ENCODE peak calls at places on chromosome 17, in five cellular contexts. H, K, I, B and C are unnamed samples.

GRCh38 chr17:47720754-47721533 is 12.1 kb upstream of the TBX21 start:
- DNase-seq in H (no peak), K (no peak), I (peak), B (no peak), C (no peak)

GRCh38 chr17:8799851-8800212 is 667 bp upstream of the MFSD6L start:
- DNase-seq in H (no peak), K (no peak), I (no peak), B (no peak), C (no peak)

GRCh38 chr17:41098476-41098875 is 534 bp upstream of the KRTAP4-8 start:
- DNase-seq in H (no peak), K (no peak), I (no peak), B (peak), C (no peak)

GRCh38 chr17:20063665-20064648 is 54.8 kb downstream of the SPECC1 start:
- DNase-seq in H (peak), K (peak), I (no peak), B (no peak), C (peak)

GRCh38 chr17:5011928-5012327 is 14.2 kb downstream of the KIF1C start:
- DNase-seq in H (no peak), K (no peak), I (no peak), B (peak), C (no peak)

GRCh38 chr17:81967533-81968395 is 6.8 kb upstream of the NOTUM start:
- DNase-seq in H (peak), K (peak), I (peak), B (peak), C (no peak)

GRCh38 chr17:1179112-1179634 is 608 bp downstream of the ABR start:
- DNase-seq in H (no peak), K (no peak), I (peak), B (no peak), C (no peak)

GRCh38 chr17:60606036-60606435 is 6.0 kb downstream of the PPM1D start:
- DNase-seq in H (no peak), K (no peak), I (no peak), B (no peak), C (no peak)

GRCh38 chr17:45435481-45435880 is 2.8 kb upstream of the ARHGAP27 start:
- DNase-seq in H (no peak), K (no peak), I (no peak), B (no peak), C (no peak)

GRCh38 chr17:78142113-78142861 is 3.9 kb upstream of the C17orf99 start:
- DNase-seq in H (no peak), K (no peak), I (no peak), B (no peak), C (no peak)

GRCh38 chr17:50265690-50266306 is 8.5 kb upstream of the TMEM92 start:
- DNase-seq in H (no peak), K (no peak), I (no peak), B (no peak), C (no peak)

GRCh38 chr17:4304417-4305027 is 40.7 kb upstream of the ANKFY1 start:
- DNase-seq in H (no peak), K (peak), I (peak), B (no peak), C (peak)

GRCh38 chr17:37239690-37240344 is 136.0 kb upstream of the C17orf78 start:
- DNase-seq in H (no peak), K (peak), I (no peak), B (no peak), C (no peak)

GRCh38 chr17:44842748-44843147 is 4.9 kb upstream of the HIGD1B start:
- DNase-seq in H (no peak), K (peak), I (no peak), B (no peak), C (no peak)

GRCh38 chr17:5825717-5826330 is 241.5 kb upstream of the NLRP1 start:
- DNase-seq in H (no peak), K (peak), I (no peak), B (no peak), C (no peak)

GRCh38 chr17:79382313-79382712 is 228.5 kb downstream of the RBFOX3 start:
- DNase-seq in H (no peak), K (no peak), I (no peak), B (no peak), C (no peak)

GRCh38 chr17:29603109-29603674 is 10.3 kb downstream of the ANKRD13B start:
- DNase-seq in H (no peak), K (no peak), I (no peak), B (no peak), C (no peak)

GRCh38 chr17:41689497-41690299 is 1.0 kb downstream of the EIF1 start:
- DNase-seq in H (no peak), K (peak), I (peak), B (no peak), C (no peak)

GRCh38 chr17:36617773-36618172 is 16.4 kb downstream of the MRM1 start:
- DNase-seq in H (no peak), K (no peak), I (no peak), B (no peak), C (no peak)

GRCh38 chr17:46193246-46193625 is at the start of gene KANSL1:
- DNase-seq in H (peak), K (peak), I (peak), B (peak), C (peak)

GRCh38 chr17:75571197-75571884 is 16.3 kb upstream of the MYO15B start:
- DNase-seq in H (no peak), K (no peak), I (no peak), B (no peak), C (no peak)

GRCh38 chr17:39676198-39676819 is 8.1 kb downstream of the PNMT start:
- DNase-seq in H (no peak), K (no peak), I (peak), B (no peak), C (no peak)

GRCh38 chr17:59712856-59713255 is 5.4 kb downstream of the VMP1 start:
- DNase-seq in H (no peak), K (no peak), I (no peak), B (no peak), C (no peak)